ENCODE peak calls at places on chromosomes 1 and 21, in six cellular contexts. G, W, U, T, N and L are unnamed samples.

GRCh38 chr1:118081387-118081786 is 103.6 kb downstream of the SPAG17 start:
- DNase-seq in T (no peak), W (no peak), G (no peak), U (no peak), N (no peak), L (no peak)

GRCh38 chr1:235648954-235649721 is 446 bp downstream of the GNG4 start:
- DNase-seq in G (peak; percentile 87), T (peak; percentile 50), W (no peak), N (no peak), U (peak; percentile 66), L (no peak)

GRCh38 chr1:245091171-245091621 is 63.6 kb upstream of the KIF26B start:
- DNase-seq in U (no peak), G (no peak), W (no peak), T (no peak), N (no peak), L (no peak)

GRCh38 chr1:206467915-206468314 is 2.4 kb upstream of the IKBKE start:
- DNase-seq in G (no peak), W (no peak), T (no peak), N (peak; percentile 30), U (no peak), L (peak; percentile 30)

GRCh38 chr21:45600248-45600647 is 43.3 kb upstream of the PCBP3 start:
- DNase-seq in W (no peak), N (no peak), G (no peak), U (no peak), T (no peak), L (no peak)

GRCh38 chr1:233440952-233441401 is 113.5 kb downstream of the MAP3K21 start:
- DNase-seq in N (peak; percentile 2), W (no peak), G (peak; percentile 85), T (peak; percentile 9), U (no peak), L (no peak)

GRCh38 chr1:180234369-180235076 is 4.5 kb downstream of the LHX4 start:
- DNase-seq in W (no peak), G (no peak), T (no peak), N (no peak), U (no peak), L (no peak)

GRCh38 chr1:10456661-10457060 is 6.8 kb downstream of the CORT start:
- DNase-seq in T (no peak), W (no peak), U (no peak), N (no peak), G (no peak), L (no peak)

GRCh38 chr1:117466761-117467160 is 99.5 kb downstream of the MAN1A2 start:
- DNase-seq in T (no peak), U (no peak), G (peak; percentile 40), W (no peak), N (no peak), L (no peak)

GRCh38 chr1:226181996-226182714 is 4.4 kb downstream of the ACBD3 start:
- DNase-seq in N (no peak), T (no peak), G (peak; percentile 71), W (no peak), U (no peak), L (peak; percentile 12)

GRCh38 chr1:54255026-54255425 is 55.1 kb downstream of the MRPL37 start:
- DNase-seq in G (no peak), N (no peak), W (no peak), T (no peak), U (no peak), L (no peak)

GRCh38 chr21:43913928-43914327 is 48.9 kb downstream of the AGPAT3 start:
- DNase-seq in N (no peak), T (no peak), U (no peak), W (no peak), G (no peak), L (no peak)

GRCh38 chr21:36499578-36500471 is 19.9 kb upstream of the CLDN14 start:
- DNase-seq in G (no peak), N (no peak), T (no peak), W (no peak), U (no peak), L (no peak)

GRCh38 chr1:192524223-192524622 is 51.4 kb upstream of the RGS1 start:
- DNase-seq in T (no peak), N (no peak), U (no peak), W (no peak), G (peak; percentile 46), L (no peak)

GRCh38 chr1:109341944-109342925 is 35.4 kb upstream of the MYBPHL start:
- DNase-seq in T (no peak), G (no peak), W (no peak), N (no peak), U (no peak), L (no peak)

GRCh38 chr1:5481889-5482288 is 510.3 kb downstream of the NPHP4 start:
- DNase-seq in U (peak; percentile 35), T (peak; percentile 56), N (no peak), W (no peak), G (no peak), L (no peak)

GRCh38 chr1:41474490-41475271 is 9.8 kb downstream of the EDN2 start:
- DNase-seq in T (no peak), N (peak; percentile 87), U (no peak), G (peak; percentile 28), W (no peak), L (peak; percentile 28)

GRCh38 chr1:197911172-197911856 is 5.9 kb upstream of the LHX9 start:
- DNase-seq in T (no peak), N (no peak), U (no peak), G (peak; percentile 35), W (no peak), L (no peak)